ENCODE peak calls at places on chromosome 20, in six cellular contexts. I is SK-N-SH, O is body of pancreas, M is tibial nerve, V is BE2C, E is A549. T is an unnamed sample. For H3K4me1, the result is how much of the 10 kb centered on the place peaks cover.

GRCh38 chr20:8231038-8231437 is 99.0 kb downstream of the PLCB1 start:
- DNase-seq in I (no peak), O (no peak), M (no peak), V (no peak), E (no peak), T (no peak)

GRCh38 chr20:21781446-21782075 is 76.1 kb downstream of the PAX1 start:
- DNase-seq in I (no peak), O (no peak), M (no peak), V (no peak), E (no peak), T (no peak)

GRCh38 chr20:46715292-46715756 is 5.9 kb downstream of the SLC2A10 start:
- DNase-seq in I (no peak), O (no peak), M (peak), V (no peak), E (peak), T (no peak)

GRCh38 chr20:46751856-46752255 is 42.4 kb downstream of the SLC2A10 start:
- DNase-seq in I (no peak), O (no peak), M (no peak), V (peak), E (peak), T (no peak)

GRCh38 chr20:53003420-53003819 is 31.3 kb downstream of the TSHZ2 start:
- DNase-seq in I (no peak), O (no peak), M (no peak), V (no peak), E (no peak), T (no peak)

GRCh38 chr20:39532205-39532604 is 570.1 kb downstream of the DHX35 start:
- DNase-seq in I (no peak), O (no peak), M (no peak), V (no peak), E (no peak), T (no peak)

GRCh38 chr20:46131396-46131795 is 13.3 kb downstream of the CD40 start:
- DNase-seq in I (no peak), O (no peak), M (no peak), V (no peak), E (no peak), T (no peak)

GRCh38 chr20:5426026-5426425 is 109.3 kb upstream of the PROKR2 start:
- DNase-seq in I (no peak), O (no peak), M (no peak), V (no peak), E (no peak), T (no peak)

GRCh38 chr20:47318027-47318595 is 38.4 kb downstream of the ZMYND8 start:
- DNase-seq in I (no peak), O (no peak), M (no peak), V (no peak), E (peak), T (no peak)

GRCh38 chr20:53875452-53875851 is 194.9 kb downstream of the BCAS1 start:
- DNase-seq in I (no peak), O (no peak), M (no peak), V (no peak), E (no peak), T (peak)

GRCh38 chr20:37362231-37362792 is 16.4 kb downstream of the SRC start:
- DNase-seq in I (no peak), O (peak), M (no peak), V (peak), E (no peak), T (no peak)

GRCh38 chr20:1944345-1945099 is 49.3 kb downstream of the SIRPA start:
- DNase-seq in I (no peak), O (peak), M (no peak), V (no peak), E (no peak), T (no peak)

GRCh38 chr20:19947611-19948264 is 69.4 kb upstream of the NAA20 start:
- DNase-seq in I (no peak), O (peak), M (no peak), V (no peak), E (no peak), T (no peak)

GRCh38 chr20:6673071-6673470 is 94.4 kb upstream of the BMP2 start:
- DNase-seq in I (no peak), O (no peak), M (no peak), V (no peak), E (no peak), T (no peak)

GRCh38 chr20:44326391-44327159 is 10.3 kb upstream of the R3HDML start:
- DNase-seq in I (peak), O (peak), M (no peak), V (no peak), E (no peak), T (no peak)

GRCh38 chr20:43975096-43975768 is 60.6 kb downstream of the TOX2 start:
- DNase-seq in I (no peak), O (no peak), M (no peak), V (no peak), E (peak), T (no peak)

GRCh38 chr20:24771651-24772061 is 177.4 kb upstream of the CST7 start:
- DNase-seq in I (no peak), O (no peak), M (no peak), V (no peak), E (no peak), T (no peak)

GRCh38 chr20:46357030-46357514 is 48.8 kb upstream of the CDH22 start:
- DNase-seq in I (peak), O (no peak), M (no peak), V (peak), E (no peak), T (no peak)

GRCh38 chr20:61521680-61522420 is 269.8 kb downstream of the CDH4 start:
- DNase-seq in I (no peak), O (no peak), M (no peak), V (no peak), E (no peak), T (no peak)

GRCh38 chr20:53712212-53712977 is 118.8 kb upstream of the ZNF217 start:
- DNase-seq in I (no peak), O (no peak), M (no peak), V (no peak), E (no peak), T (no peak)

GRCh38 chr20:61130156-61130555 is 121.9 kb upstream of the CDH4 start:
- DNase-seq in I (no peak), O (no peak), M (no peak), V (no peak), E (no peak), T (no peak)

GRCh38 chr20:23763345-23763744 is 12.6 kb upstream of the CST1 start:
- DNase-seq in I (no peak), O (no peak), M (no peak), V (no peak), E (no peak), T (no peak)

GRCh38 chr20:63027425-63028389 is 20.9 kb upstream of the BHLHE23 start:
- DNase-seq in I (peak), O (no peak), M (no peak), V (peak), E (peak), T (no peak)

GRCh38 chr20:60579941-60580515 is 621.8 kb downstream of the CDH26 start:
- DNase-seq in I (no peak), O (no peak), M (no peak), V (no peak), E (no peak), T (no peak)

GRCh38 chr20:48282591-48283228 is 497.4 kb upstream of the SULF2 start:
- DNase-seq in I (peak), O (no peak), M (no peak), V (peak), E (peak), T (no peak)

DNA sequence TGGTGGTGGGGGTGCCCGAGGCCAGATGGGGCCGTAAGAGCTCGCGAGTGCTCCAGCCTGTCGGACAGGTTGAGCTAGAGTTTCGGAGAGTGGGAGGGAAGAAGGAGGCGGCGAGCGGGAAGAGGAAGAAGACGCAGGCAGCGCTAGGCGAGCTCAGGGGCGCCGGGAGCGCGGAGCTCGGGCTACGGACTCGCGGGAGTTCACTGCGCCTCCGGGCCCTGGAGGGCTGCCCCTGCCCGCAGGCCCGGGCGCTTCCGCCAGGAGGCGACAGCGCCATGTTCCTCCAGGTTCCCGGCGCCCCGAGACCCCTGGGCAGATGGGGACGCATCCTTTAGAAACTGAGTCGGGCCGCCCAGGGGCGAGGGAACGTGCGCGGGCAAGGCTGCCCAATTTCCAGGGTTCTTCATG is 984 bp downstream of the TFAP2C start:
- DNase-seq in I (peak), O (peak), M (no peak), V (peak), E (peak), T (peak)
- TF ChIP-seq CTCF in I (peak), O (peak), M (peak), V (peak), E (peak), T (no peak)

GRCh38 chr20:49811825-49812462 is 684 bp upstream of the SLC9A8 start:
- DNase-seq in I (peak), O (no peak), M (no peak), V (no peak), E (no peak), T (no peak)
- H3K4me1 ChIP-seq in I (under half), O (under half), M (under half), V (under half), E (under half), T (under half)

GRCh38 chr20:58891076-58891685 is 38.7 kb downstream of the GNAS start:
- DNase-seq in I (peak), O (peak), M (peak), V (peak), E (peak), T (peak)
- H3K4me3 ChIP-seq in I (peak), O (peak), M (peak), V (peak), E (peak), T (peak)

GRCh38 chr20:9409981-9410380 is 104.4 kb upstream of the LAMP5 start:
- DNase-seq in I (no peak), O (no peak), M (no peak), V (no peak), E (no peak), T (no peak)

GRCh38 chr20:9411833-9412232 is 102.6 kb upstream of the LAMP5 start:
- DNase-seq in I (no peak), O (no peak), M (no peak), V (no peak), E (no peak), T (no peak)

GRCh38 chr20:9409352-9409751 is 105.0 kb upstream of the LAMP5 start:
- DNase-seq in I (no peak), O (no peak), M (no peak), V (no peak), E (no peak), T (no peak)

GRCh38 chr20:9413001-9413400 is 101.4 kb upstream of the LAMP5 start:
- DNase-seq in I (no peak), O (no peak), M (no peak), V (no peak), E (no peak), T (no peak)

GRCh38 chr20:9412309-9412708 is 102.1 kb upstream of the LAMP5 start:
- DNase-seq in I (no peak), O (no peak), M (no peak), V (no peak), E (no peak), T (no peak)
- TF ChIP-seq CTCF in I (no peak), O (no peak), M (no peak), V (no peak), E (no peak), T (no peak)

GRCh38 chr20:33838035-33838864 is 27.1 kb downstream of the CHMP4B start:
- DNase-seq in I (no peak), O (no peak), M (no peak), V (no peak), E (no peak), T (no peak)
- H3K4me1 ChIP-seq in I (under half), O (half or more), M (under half), V (under half), E (under half), T (half or more)

GRCh38 chr20:57394087-57395082 is 3.2 kb downstream of the RBM38 start:
- DNase-seq in I (no peak), O (no peak), M (no peak), V (no peak), E (no peak), T (no peak)
- H3K4me3 ChIP-seq in I (no peak), O (no peak), M (no peak), V (no peak), E (no peak), T (no peak)

DNA sequence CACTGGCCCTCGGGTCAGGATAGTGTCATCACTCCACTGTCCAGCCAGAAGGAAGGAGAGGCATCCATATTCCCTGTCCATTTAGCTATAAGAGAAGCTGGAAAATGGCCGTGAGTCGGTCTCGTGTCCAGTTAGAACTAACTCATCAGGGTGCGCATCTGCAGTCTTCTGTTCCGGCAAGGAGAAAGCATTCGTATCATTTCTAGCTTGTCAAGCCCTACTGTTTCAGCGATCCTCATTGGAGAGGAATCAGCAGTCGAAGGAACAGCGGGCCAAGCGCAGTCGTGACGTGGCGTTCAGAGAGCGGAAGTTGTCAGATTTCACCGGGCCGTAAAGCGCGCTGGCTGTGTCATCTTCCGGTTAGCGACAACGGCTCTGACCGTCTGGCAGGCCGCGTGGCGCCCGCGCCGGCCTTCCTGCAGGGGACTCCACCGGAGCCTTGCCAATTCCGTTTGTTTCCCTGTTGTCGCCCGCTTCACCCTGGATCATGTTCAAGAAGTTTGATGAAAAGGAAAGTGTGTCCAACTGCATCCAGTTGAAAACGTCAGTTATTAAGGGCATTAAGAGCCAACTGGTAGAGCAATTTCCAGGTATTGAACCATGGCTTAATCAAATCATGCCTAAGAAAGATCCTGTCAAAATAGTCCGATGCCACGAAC is 32.9 kb downstream of the HM13 start:
- DNase-seq in I (peak), O (peak), M (peak), V (peak), E (no peak), T (peak)
- TF ChIP-seq CTCF in I (no peak), O (no peak), M (no peak), V (peak), E (no peak), T (no peak)

T was measured in lung.